ENCODE peak calls at places on chromosomes 6 and 20, in seven cellular contexts. One of them, this sample, is unnamed.

GRCh38 chr20:46065006-46065405 is 24.8 kb downstream of the NCOA5 start:
- DNase-seq in body of pancreas: no peak
- DNase-seq in lower lobe of right lung: no peak
- DNase-seq in upper lobe of left lung: no peak
- DNase-seq in transverse colon: no peak
- DNase-seq in lower leg skin: no peak
- DNase-seq in heart right ventricle: no peak
- DNase-seq in this sample: no peak

GRCh38 chr6:84643778-84644177 is 120.6 kb downstream of the TBX18 start:
- DNase-seq in body of pancreas: no peak
- DNase-seq in lower lobe of right lung: no peak
- DNase-seq in upper lobe of left lung: no peak
- DNase-seq in transverse colon: no peak
- DNase-seq in lower leg skin: no peak
- DNase-seq in heart right ventricle: no peak
- DNase-seq in this sample: no peak

GRCh38 chr6:13500264-13500663 is 12.9 kb upstream of the GFOD1 start:
- DNase-seq in body of pancreas: no peak
- DNase-seq in lower lobe of right lung: no peak
- DNase-seq in upper lobe of left lung: no peak
- DNase-seq in transverse colon: peak; percentile 38
- DNase-seq in lower leg skin: peak; percentile 57
- DNase-seq in heart right ventricle: no peak
- DNase-seq in this sample: no peak

GRCh38 chr20:1423206-1423605 is 30.4 kb upstream of the FKBP1A start:
- DNase-seq in body of pancreas: no peak
- DNase-seq in lower lobe of right lung: no peak
- DNase-seq in upper lobe of left lung: no peak
- DNase-seq in transverse colon: no peak
- DNase-seq in lower leg skin: no peak
- DNase-seq in heart right ventricle: no peak
- DNase-seq in this sample: no peak

GRCh38 chr20:14093652-14094051 is 98.3 kb downstream of the MACROD2 start:
- DNase-seq in body of pancreas: peak; percentile 51
- DNase-seq in lower lobe of right lung: no peak
- DNase-seq in upper lobe of left lung: peak; percentile 56
- DNase-seq in transverse colon: no peak
- DNase-seq in lower leg skin: no peak
- DNase-seq in heart right ventricle: no peak
- DNase-seq in this sample: no peak

GRCh38 chr6:87364602-87365252 is 20.1 kb downstream of the C6orf163 start:
- DNase-seq in body of pancreas: no peak
- DNase-seq in lower lobe of right lung: no peak
- DNase-seq in upper lobe of left lung: no peak
- DNase-seq in transverse colon: no peak
- DNase-seq in lower leg skin: no peak
- DNase-seq in heart right ventricle: no peak
- DNase-seq in this sample: no peak

GRCh38 chr20:48722737-48723191 is 105.0 kb downstream of the PREX1 start:
- DNase-seq in body of pancreas: peak; percentile 48
- DNase-seq in lower lobe of right lung: no peak
- DNase-seq in upper lobe of left lung: no peak
- DNase-seq in transverse colon: no peak
- DNase-seq in lower leg skin: no peak
- DNase-seq in heart right ventricle: no peak
- DNase-seq in this sample: peak; percentile 58

GRCh38 chr6:11278207-11278559 is 45.7 kb upstream of the NEDD9 start:
- DNase-seq in body of pancreas: no peak
- DNase-seq in lower lobe of right lung: no peak
- DNase-seq in upper lobe of left lung: no peak
- DNase-seq in transverse colon: no peak
- DNase-seq in lower leg skin: no peak
- DNase-seq in heart right ventricle: no peak
- DNase-seq in this sample: no peak

GRCh38 chr6:35967059-35967769 is 46.3 kb upstream of the SRPK1 start:
- DNase-seq in body of pancreas: no peak
- DNase-seq in lower lobe of right lung: no peak
- DNase-seq in upper lobe of left lung: no peak
- DNase-seq in transverse colon: no peak
- DNase-seq in lower leg skin: no peak
- DNase-seq in heart right ventricle: no peak
- DNase-seq in this sample: no peak

GRCh38 chr6:12832341-12832740 is 115.8 kb downstream of the PHACTR1 start:
- DNase-seq in body of pancreas: no peak
- DNase-seq in lower lobe of right lung: no peak
- DNase-seq in upper lobe of left lung: no peak
- DNase-seq in transverse colon: no peak
- DNase-seq in lower leg skin: no peak
- DNase-seq in heart right ventricle: no peak
- DNase-seq in this sample: no peak

GRCh38 chr20:50699688-50700087 is 8.3 kb upstream of the RIPOR3 start:
- DNase-seq in body of pancreas: no peak
- DNase-seq in lower lobe of right lung: no peak
- DNase-seq in upper lobe of left lung: no peak
- DNase-seq in transverse colon: no peak
- DNase-seq in lower leg skin: no peak
- DNase-seq in heart right ventricle: no peak
- DNase-seq in this sample: no peak

GRCh38 chr6:3706547-3707467 is 44.7 kb downstream of the PXDC1 start:
- DNase-seq in body of pancreas: no peak
- DNase-seq in lower lobe of right lung: no peak
- DNase-seq in upper lobe of left lung: no peak
- DNase-seq in transverse colon: no peak
- DNase-seq in lower leg skin: no peak
- DNase-seq in heart right ventricle: no peak
- DNase-seq in this sample: no peak

GRCh38 chr6:149513915-149514314 is 29.1 kb upstream of the ZC3H12D start:
- DNase-seq in body of pancreas: no peak
- DNase-seq in lower lobe of right lung: no peak
- DNase-seq in upper lobe of left lung: no peak
- DNase-seq in transverse colon: no peak
- DNase-seq in lower leg skin: no peak
- DNase-seq in heart right ventricle: no peak
- DNase-seq in this sample: peak; percentile 16

GRCh38 chr6:44156494-44157151 is 2.0 kb upstream of the CAPN11 start:
- DNase-seq in body of pancreas: peak; percentile 88
- DNase-seq in lower lobe of right lung: no peak
- DNase-seq in upper lobe of left lung: no peak
- DNase-seq in transverse colon: no peak
- DNase-seq in lower leg skin: no peak
- DNase-seq in heart right ventricle: no peak
- DNase-seq in this sample: no peak

GRCh38 chr6:160265869-160266476 is 7.4 kb upstream of the SLC22A2 start:
- DNase-seq in body of pancreas: no peak
- DNase-seq in lower lobe of right lung: no peak
- DNase-seq in upper lobe of left lung: no peak
- DNase-seq in transverse colon: no peak
- DNase-seq in lower leg skin: no peak
- DNase-seq in heart right ventricle: no peak
- DNase-seq in this sample: no peak

GRCh38 chr20:23637282-23638221 is at the start of gene CST3:
- DNase-seq in body of pancreas: peak; percentile 91
- DNase-seq in lower lobe of right lung: peak; percentile 94
- DNase-seq in upper lobe of left lung: peak; percentile 90
- DNase-seq in transverse colon: peak; percentile 93
- DNase-seq in lower leg skin: peak; percentile 98
- DNase-seq in heart right ventricle: peak; percentile 94
- DNase-seq in this sample: peak; percentile 88

GRCh38 chr20:5990946-5991345 is 40.5 kb downstream of the MCM8 start:
- DNase-seq in body of pancreas: no peak
- DNase-seq in lower lobe of right lung: no peak
- DNase-seq in upper lobe of left lung: no peak
- DNase-seq in transverse colon: no peak
- DNase-seq in lower leg skin: no peak
- DNase-seq in heart right ventricle: no peak
- DNase-seq in this sample: no peak

GRCh38 chr20:47843886-47844567 is 58.7 kb upstream of the SULF2 start:
- DNase-seq in body of pancreas: no peak
- DNase-seq in lower lobe of right lung: no peak
- DNase-seq in upper lobe of left lung: no peak
- DNase-seq in transverse colon: no peak
- DNase-seq in lower leg skin: no peak
- DNase-seq in heart right ventricle: no peak
- DNase-seq in this sample: no peak

GRCh38 chr6:43113431-43114260 is 37.5 kb downstream of the PTK7 start:
- DNase-seq in body of pancreas: no peak
- DNase-seq in lower lobe of right lung: no peak
- DNase-seq in upper lobe of left lung: no peak
- DNase-seq in transverse colon: peak; percentile 28
- DNase-seq in lower leg skin: no peak
- DNase-seq in heart right ventricle: no peak
- DNase-seq in this sample: no peak

GRCh38 chr6:162313922-162314660 is 413.5 kb downstream of the PRKN start:
- DNase-seq in body of pancreas: no peak
- DNase-seq in lower lobe of right lung: no peak
- DNase-seq in upper lobe of left lung: no peak
- DNase-seq in transverse colon: no peak
- DNase-seq in lower leg skin: no peak
- DNase-seq in heart right ventricle: no peak
- DNase-seq in this sample: no peak

GRCh38 chr6:25519856-25520255 is 132.2 kb upstream of the SCGN start:
- DNase-seq in body of pancreas: no peak
- DNase-seq in lower lobe of right lung: no peak
- DNase-seq in upper lobe of left lung: no peak
- DNase-seq in transverse colon: no peak
- DNase-seq in lower leg skin: no peak
- DNase-seq in heart right ventricle: no peak
- DNase-seq in this sample: peak; percentile 55

GRCh38 chr6:4786936-4787504 is 10.8 kb downstream of the CDYL start:
- DNase-seq in body of pancreas: no peak
- DNase-seq in lower lobe of right lung: no peak
- DNase-seq in upper lobe of left lung: no peak
- DNase-seq in transverse colon: no peak
- DNase-seq in lower leg skin: no peak
- DNase-seq in heart right ventricle: no peak
- DNase-seq in this sample: no peak

GRCh38 chr20:41231136-41231535 is 86.4 kb downstream of the ZHX3 start:
- DNase-seq in body of pancreas: no peak
- DNase-seq in lower lobe of right lung: no peak
- DNase-seq in upper lobe of left lung: no peak
- DNase-seq in transverse colon: no peak
- DNase-seq in lower leg skin: no peak
- DNase-seq in heart right ventricle: no peak
- DNase-seq in this sample: no peak

GRCh38 chr20:41233976-41234514 is 83.5 kb downstream of the ZHX3 start:
- DNase-seq in body of pancreas: no peak
- DNase-seq in lower lobe of right lung: no peak
- DNase-seq in upper lobe of left lung: no peak
- DNase-seq in transverse colon: no peak
- DNase-seq in lower leg skin: no peak
- DNase-seq in heart right ventricle: no peak
- DNase-seq in this sample: no peak

GRCh38 chr20:41230136-41230535 is 87.4 kb downstream of the ZHX3 start:
- DNase-seq in body of pancreas: no peak
- DNase-seq in lower lobe of right lung: no peak
- DNase-seq in upper lobe of left lung: no peak
- DNase-seq in transverse colon: no peak
- DNase-seq in lower leg skin: no peak
- DNase-seq in heart right ventricle: no peak
- DNase-seq in this sample: no peak

GRCh38 chr20:41232971-41233926 is 84.3 kb downstream of the ZHX3 start:
- DNase-seq in body of pancreas: no peak
- DNase-seq in lower lobe of right lung: no peak
- DNase-seq in upper lobe of left lung: no peak
- DNase-seq in transverse colon: no peak
- DNase-seq in lower leg skin: no peak
- DNase-seq in heart right ventricle: no peak
- DNase-seq in this sample: peak; percentile 97

GRCh38 chr20:41231850-41232249 is 85.7 kb downstream of the ZHX3 start:
- DNase-seq in body of pancreas: no peak
- DNase-seq in lower lobe of right lung: no peak
- DNase-seq in upper lobe of left lung: no peak
- DNase-seq in transverse colon: no peak
- DNase-seq in lower leg skin: no peak
- DNase-seq in heart right ventricle: no peak
- DNase-seq in this sample: no peak
- H3K4me3 ChIP-seq in body of pancreas: no peak overlapping the region
- H3K4me3 ChIP-seq in lower lobe of right lung: no peak overlapping the region
- H3K4me3 ChIP-seq in upper lobe of left lung: no peak overlapping the region
- H3K4me3 ChIP-seq in transverse colon: no peak overlapping the region
- H3K4me3 ChIP-seq in lower leg skin: no peak overlapping the region
- H3K4me3 ChIP-seq in heart right ventricle: no peak overlapping the region
- H3K4me3 ChIP-seq in this sample: peak overlapping the region; percentile 31

GRCh38 chr20:19397676-19398075 is 185.2 kb downstream of the SLC24A3 start:
- DNase-seq in body of pancreas: no peak
- DNase-seq in lower lobe of right lung: no peak
- DNase-seq in upper lobe of left lung: no peak
- DNase-seq in transverse colon: no peak
- DNase-seq in lower leg skin: no peak
- DNase-seq in heart right ventricle: no peak
- DNase-seq in this sample: no peak
- TF ChIP-seq CTCF in body of pancreas: no peak
- TF ChIP-seq CTCF in lower lobe of right lung: no peak
- TF ChIP-seq CTCF in upper lobe of left lung: no peak
- TF ChIP-seq CTCF in transverse colon: no peak
- TF ChIP-seq CTCF in lower leg skin: no peak
- TF ChIP-seq CTCF in heart right ventricle: no peak
- TF ChIP-seq CTCF in this sample: no peak

DNA sequence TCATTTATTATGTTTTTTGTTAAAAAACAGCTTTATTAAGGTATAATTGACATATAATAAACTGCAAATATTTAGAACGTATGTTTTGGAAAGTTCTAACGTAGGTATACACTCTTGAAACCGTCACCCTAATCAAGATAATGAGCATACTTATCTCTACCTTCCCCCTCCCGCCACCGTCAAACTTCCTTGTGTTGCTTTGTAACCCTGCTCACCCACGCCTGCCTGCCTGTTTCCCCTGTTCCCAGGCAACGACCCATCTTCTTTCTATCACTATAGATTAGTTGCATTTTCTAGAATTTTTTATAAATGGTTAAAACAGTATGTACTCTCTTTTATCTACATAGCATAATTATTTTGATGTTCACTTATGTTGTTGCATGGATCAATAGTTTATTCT is 33.5 kb upstream of the GCLC start:
- DNase-seq in body of pancreas: no peak
- DNase-seq in lower lobe of right lung: no peak
- DNase-seq in upper lobe of left lung: no peak
- DNase-seq in transverse colon: no peak
- DNase-seq in lower leg skin: no peak
- DNase-seq in heart right ventricle: no peak
- DNase-seq in this sample: no peak
- H3K4me3 ChIP-seq in body of pancreas: no peak overlapping the region
- H3K4me3 ChIP-seq in lower lobe of right lung: no peak overlapping the region
- H3K4me3 ChIP-seq in upper lobe of left lung: no peak overlapping the region
- H3K4me3 ChIP-seq in transverse colon: no peak overlapping the region
- H3K4me3 ChIP-seq in lower leg skin: no peak overlapping the region
- H3K4me3 ChIP-seq in heart right ventricle: no peak overlapping the region
- H3K4me3 ChIP-seq in this sample: no peak overlapping the region

DNA sequence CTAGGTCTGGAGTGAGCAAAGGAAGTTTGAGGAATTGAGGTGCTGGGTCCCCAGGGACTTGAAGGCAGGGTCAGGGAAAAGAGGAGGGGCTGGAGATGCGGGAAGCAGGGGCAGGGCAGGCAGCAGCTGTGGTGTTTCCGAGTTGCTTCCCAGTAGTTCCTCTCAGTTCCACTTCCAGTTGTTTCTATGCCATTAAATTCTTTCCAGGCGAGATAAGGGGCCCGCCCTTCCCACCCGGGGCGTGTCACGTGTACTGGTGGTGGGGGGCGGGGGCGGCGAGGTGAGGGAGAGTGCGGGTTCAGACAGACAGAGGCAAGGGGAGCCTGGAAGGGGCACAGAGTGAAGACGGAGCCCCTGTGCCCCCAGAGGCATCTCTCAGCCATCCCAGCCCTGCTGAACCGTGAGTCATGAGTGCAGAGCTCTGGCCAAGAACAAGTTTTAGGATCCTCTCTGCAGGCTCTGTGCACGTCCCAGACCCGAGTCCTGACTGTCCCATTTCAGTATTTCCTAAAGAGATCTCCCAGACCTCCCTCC is 977 bp downstream of the TNXB start:
- DNase-seq in body of pancreas: peak; percentile 56
- DNase-seq in lower lobe of right lung: no peak
- DNase-seq in upper lobe of left lung: peak; percentile 37
- DNase-seq in transverse colon: peak; percentile 48
- DNase-seq in lower leg skin: peak; percentile 94
- DNase-seq in heart right ventricle: peak; percentile 72
- DNase-seq in this sample: peak; percentile 38
- TF ChIP-seq CTCF in body of pancreas: no peak
- TF ChIP-seq CTCF in lower lobe of right lung: no peak
- TF ChIP-seq CTCF in upper lobe of left lung: no peak
- TF ChIP-seq CTCF in transverse colon: no peak
- TF ChIP-seq CTCF in lower leg skin: no peak
- TF ChIP-seq CTCF in heart right ventricle: no peak
- TF ChIP-seq CTCF in this sample: peak; percentile 8